ENCODE peak calls at places on chromosomes 1 and 21, in four cellular contexts. Q is K562, F is GM12878, M is HL-60. S is an unnamed sample.

GRCh38 chr1:17441265-17441992 is 2.0 kb upstream of the RCC2 start:
- DNase-seq in F (no peak), Q (no peak), M (no peak), S (no peak)

GRCh38 chr1:244762629-244763028 is 72.8 kb upstream of the COX20 start:
- DNase-seq in Q (no peak), F (no peak), M (no peak), S (no peak)

GRCh38 chr1:39695011-39695410 is 3.8 kb upstream of the HPCAL4 start:
- DNase-seq in F (no peak), M (no peak), Q (no peak), S (no peak)

GRCh38 chr1:14756617-14757259 is 158.3 kb downstream of the KAZN start:
- DNase-seq in F (no peak), Q (no peak), M (no peak), S (no peak)

GRCh38 chr1:106555571-106555970 is 500.9 kb upstream of the PRMT6 start:
- DNase-seq in F (no peak), M (no peak), Q (no peak), S (no peak)

GRCh38 chr1:51088474-51088873 is 13.6 kb upstream of the C1orf185 start:
- DNase-seq in M (peak), F (no peak), Q (no peak), S (no peak)

GRCh38 chr21:45020629-45021427 is 53.6 kb upstream of the ADARB1 start:
- DNase-seq in M (no peak), F (no peak), Q (no peak), S (no peak)

GRCh38 chr1:116066868-116067563 is 44.2 kb upstream of the MAB21L3 start:
- DNase-seq in F (no peak), M (no peak), Q (no peak), S (no peak)

GRCh38 chr1:178628637-178629548 is 96.2 kb upstream of the RALGPS2 start:
- DNase-seq in F (no peak), M (no peak), Q (no peak), S (no peak)

GRCh38 chr1:204544321-204544720 is 28.1 kb downstream of the MDM4 start:
- DNase-seq in F (no peak), M (no peak), Q (no peak), S (no peak)

GRCh38 chr21:42307106-42307505 is 8.1 kb downstream of the TFF3 start:
- DNase-seq in M (no peak), F (no peak), Q (no peak), S (no peak)

GRCh38 chr21:24897883-24898282 is 709.4 kb downstream of the MRPL39 start:
- DNase-seq in Q (no peak), F (no peak), M (no peak), S (no peak)

GRCh38 chr21:46559291-46559983 is 45.4 kb downstream of the S100B start:
- DNase-seq in Q (no peak), M (no peak), F (peak), S (no peak)

GRCh38 chr1:228487336-228488106 is at the start of gene RNF187:
- DNase-seq in Q (peak), F (no peak), M (no peak), S (peak)

GRCh38 chr1:186738896-186739295 is 58.7 kb upstream of the PTGS2 start:
- DNase-seq in M (no peak), F (no peak), Q (no peak), S (no peak)

GRCh38 chr1:219313961-219314360 is 140.3 kb downstream of the LYPLAL1 start:
- DNase-seq in Q (no peak), F (no peak), M (no peak), S (no peak)

GRCh38 chr1:20430355-20431290 is 55.4 kb downstream of the CAMK2N1 start:
- DNase-seq in F (no peak), Q (peak), M (no peak), S (peak)

GRCh38 chr1:110696818-110697217 is 22.1 kb upstream of the KCNA3 start:
- DNase-seq in M (no peak), F (no peak), Q (no peak), S (no peak)

GRCh38 chr1:177185209-177185608 is 14.5 kb downstream of the BRINP2 start:
- DNase-seq in Q (peak), F (no peak), M (no peak), S (no peak)

GRCh38 chr1:109630881-109631512 is 11.4 kb downstream of the AMPD2 start:
- DNase-seq in M (no peak), Q (no peak), F (no peak), S (no peak)

GRCh38 chr1:165941531-165941930 is 114.1 kb downstream of the UCK2 start:
- DNase-seq in Q (no peak), F (no peak), M (no peak), S (no peak)

GRCh38 chr1:55235722-55236121 is 20.6 kb upstream of the USP24 start:
- DNase-seq in Q (no peak), M (no peak), F (no peak), S (no peak)

GRCh38 chr1:226551299-226551698 is 2.7 kb downstream of the STUM start:
- DNase-seq in Q (no peak), M (no peak), F (no peak), S (no peak)

GRCh38 chr1:204127597-204128242 is 24.1 kb downstream of the ETNK2 start:
- DNase-seq in Q (peak), F (no peak), M (peak), S (no peak)

GRCh38 chr1:38559180-38559874 is 300.2 kb downstream of the RRAGC start:
- DNase-seq in M (peak), Q (no peak), F (peak), S (peak)

GRCh38 chr1:9294440-9294773 is 1.7 kb downstream of the SPSB1 start:
- DNase-seq in F (no peak), M (no peak), Q (no peak), S (no peak)

GRCh38 chr1:230215049-230215448 is 148.0 kb downstream of the GALNT2 start:
- DNase-seq in F (no peak), M (no peak), Q (no peak), S (no peak)

GRCh38 chr1:180353930-180354329 is 123.9 kb downstream of the LHX4 start:
- DNase-seq in Q (no peak), F (no peak), M (no peak), S (no peak)
- TF ChIP-seq SPI1 in Q (no peak), F (no peak), M (no peak), S (no peak)

GRCh38 chr1:6603424-6603850 is 768 bp upstream of the KLHL21 start:
- DNase-seq in F (no peak), M (no peak), Q (peak), S (no peak)
- TF ChIP-seq SPI1 in F (no peak), M (no peak), Q (no peak), S (no peak)

DNA sequence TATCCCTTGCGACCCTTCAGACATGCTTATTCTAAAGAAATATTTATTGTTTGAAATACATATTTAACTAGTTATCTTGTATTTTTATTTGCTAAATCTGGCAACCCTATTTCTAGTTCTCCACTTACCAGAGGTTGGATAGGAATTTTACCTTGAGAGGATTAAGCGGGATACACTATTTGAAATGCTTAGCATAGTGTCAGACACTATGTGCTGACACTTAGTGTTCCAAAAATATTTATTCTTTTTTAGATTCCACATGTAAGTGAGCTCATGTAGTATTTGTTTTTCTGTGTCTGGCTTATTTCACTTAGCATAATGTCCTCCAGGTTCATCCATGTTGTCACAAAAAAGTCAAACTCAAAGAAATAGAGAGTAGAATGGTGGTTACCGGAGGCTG is 78.7 kb downstream of the NTMT2 start:
- DNase-seq in M (no peak), Q (no peak), F (no peak), S (no peak)
- TF ChIP-seq SPI1 in M (no peak), Q (no peak), F (no peak), S (no peak)

DNA sequence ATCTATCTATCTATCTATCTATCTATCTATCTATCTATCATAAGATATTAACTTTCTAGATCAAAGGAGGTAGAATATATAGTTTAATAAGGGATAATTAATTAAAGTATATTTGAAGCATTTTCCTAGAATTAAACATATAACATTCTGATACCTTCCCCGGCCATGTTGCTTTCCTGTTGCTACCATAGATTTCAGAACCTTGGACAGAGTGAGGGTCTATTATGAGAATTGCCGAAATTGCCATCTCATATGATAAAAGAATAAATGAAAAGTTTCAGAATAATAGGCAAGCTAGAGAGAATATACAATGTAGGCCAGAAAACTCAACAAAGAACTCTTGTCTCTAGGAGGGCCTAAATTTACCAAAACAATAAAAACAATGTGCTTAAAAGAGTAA is 706.1 kb upstream of the TMPRSS15 start:
- DNase-seq in Q (no peak), M (no peak), F (no peak), S (no peak)
- TF ChIP-seq SPI1 in Q (no peak), M (no peak), F (no peak), S (no peak)

GRCh38 chr1:1039145-1039910 is 19.4 kb downstream of the AGRN start:
- DNase-seq in Q (no peak), M (no peak), F (no peak), S (no peak)

GRCh38 chr1:1040004-1040991 is 20.4 kb downstream of the AGRN start:
- DNase-seq in M (peak), Q (peak), F (no peak), S (peak)

GRCh38 chr1:1037366-1038327 is 17.7 kb downstream of the AGRN start:
- DNase-seq in Q (no peak), F (no peak), M (no peak), S (no peak)

GRCh38 chr1:1041092-1041503 is 21.2 kb downstream of the AGRN start:
- DNase-seq in M (no peak), F (no peak), Q (no peak), S (no peak)

DNA sequence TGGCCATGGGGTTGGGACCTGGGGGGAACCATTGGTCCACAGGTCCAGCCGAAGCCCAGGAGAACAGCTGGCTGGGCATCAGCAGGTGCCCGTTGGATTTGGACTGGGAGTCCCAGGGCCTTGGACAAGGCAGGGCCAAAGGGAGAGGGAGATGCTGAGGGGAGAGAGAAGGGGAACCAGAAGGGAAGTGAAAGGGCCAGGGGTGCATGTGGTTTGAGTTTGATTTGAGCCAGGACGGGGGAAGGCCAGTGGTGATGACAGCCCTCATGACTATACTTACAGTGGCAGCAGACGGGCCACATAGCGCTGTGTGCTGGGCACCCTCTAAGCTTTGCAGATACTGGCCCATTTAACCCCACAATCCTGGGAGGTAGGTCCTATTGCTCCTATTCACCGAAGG is 18.8 kb downstream of the AGRN start:
- DNase-seq in Q (no peak), F (no peak), M (no peak), S (peak)
- TF ChIP-seq SPI1 in Q (no peak), F (peak), M (peak), S (peak)

GRCh38 chr1:151992345-151993083 is 1.1 kb downstream of the S100A10 start:
- DNase-seq in M (peak), F (no peak), Q (peak), S (no peak)

GRCh38 chr1:151993734-151994496 is at the start of gene S100A10:
- DNase-seq in F (no peak), Q (no peak), M (no peak), S (peak)

GRCh38 chr1:151991663-151992344 is 1.9 kb downstream of the S100A10 start:
- DNase-seq in Q (no peak), F (no peak), M (no peak), S (no peak)

GRCh38 chr1:151994956-151995355 is 1.3 kb upstream of the S100A10 start:
- DNase-seq in F (no peak), Q (no peak), M (no peak), S (no peak)

DNA sequence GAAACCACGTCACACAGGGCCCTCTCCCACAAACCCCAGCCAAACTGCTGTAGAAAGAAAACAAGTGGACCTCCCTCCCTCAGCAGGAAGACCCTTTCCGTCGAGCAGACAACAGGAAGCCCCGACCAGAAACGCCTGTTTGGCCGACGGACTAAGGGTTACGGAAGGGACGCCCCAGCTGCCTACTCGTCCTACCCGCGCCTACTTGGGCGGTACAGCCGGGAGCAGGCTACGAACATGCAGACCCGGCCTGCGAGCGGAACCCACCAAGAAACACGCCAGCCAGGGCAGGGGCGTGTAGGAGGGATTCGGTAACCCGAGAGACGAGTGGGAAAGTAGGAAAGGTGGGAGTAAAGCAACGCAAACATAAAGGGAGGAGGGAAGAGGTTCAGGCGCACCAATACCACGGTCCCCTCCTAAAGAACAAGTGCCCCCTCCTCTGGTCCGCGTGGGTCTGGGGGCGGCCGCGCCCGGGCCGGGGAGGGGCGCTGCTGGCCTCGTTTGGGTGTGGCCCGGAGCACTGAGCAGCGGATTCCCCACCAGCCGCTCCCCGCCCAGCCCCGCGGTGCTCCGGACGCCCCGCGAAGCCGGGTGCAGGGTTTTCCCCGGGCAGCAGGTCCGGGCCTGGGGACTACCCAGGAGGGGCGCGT is 450 bp downstream of the S100A10 start:
- DNase-seq in M (no peak), F (no peak), Q (no peak), S (peak)
- TF ChIP-seq SPI1 in M (no peak), F (no peak), Q (no peak), S (no peak)

DNA sequence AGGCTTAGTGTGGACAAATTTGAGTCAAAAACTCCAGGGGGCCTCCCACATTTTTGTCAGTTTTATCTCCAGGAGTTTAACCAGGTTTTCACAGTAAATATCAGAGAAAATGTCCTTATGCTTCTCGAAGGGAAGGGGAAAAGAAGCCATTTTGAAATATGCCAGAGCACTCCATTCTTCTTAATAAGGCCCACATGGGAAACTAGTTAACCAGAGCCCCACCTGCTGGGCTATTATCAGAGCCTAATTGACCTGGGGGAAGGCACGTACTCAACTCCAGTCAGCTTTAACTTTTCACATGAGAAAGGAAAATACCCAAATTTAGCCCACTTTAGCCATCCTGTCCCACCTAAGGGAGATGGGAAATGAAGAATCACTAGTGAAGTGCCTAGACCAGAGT is 296.3 kb downstream of the PTBP2 start:
- DNase-seq in M (no peak), F (no peak), Q (no peak), S (no peak)
- TF ChIP-seq SPI1 in M (no peak), F (no peak), Q (no peak), S (no peak)

DNA sequence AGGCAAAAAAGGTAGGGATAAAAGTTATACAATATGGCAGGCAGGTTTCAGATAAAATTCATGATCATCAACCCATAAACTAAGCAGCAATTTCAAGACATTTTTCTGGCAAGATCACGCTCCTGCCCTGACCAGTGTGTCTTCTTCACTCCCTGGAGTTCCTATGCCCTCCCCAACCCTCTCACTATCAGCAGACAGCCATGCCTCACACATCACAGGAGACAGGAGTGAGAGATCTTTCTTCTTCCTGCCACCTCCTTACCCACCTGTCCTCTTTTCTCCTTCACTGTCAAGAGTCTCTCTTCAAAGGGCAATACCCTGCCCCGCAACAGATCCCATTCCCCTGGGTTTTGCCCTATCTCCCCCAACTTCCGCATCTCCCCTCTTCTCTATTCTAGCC is 28.4 kb downstream of the COA6 start:
- DNase-seq in F (no peak), Q (no peak), M (no peak), S (no peak)
- TF ChIP-seq SPI1 in F (no peak), Q (no peak), M (no peak), S (no peak)

GRCh38 chr1:200979574-200980451 is 43.7 kb downstream of the KIF21B start:
- DNase-seq in M (peak), Q (peak), F (no peak), S (peak)
- TF ChIP-seq SPI1 in M (no peak), Q (peak), F (no peak), S (no peak)